ENCODE peak calls at places on chromosomes 3 and 15, in six cellular contexts. One of them, this sample, is unnamed.

GRCh38 chr3:106251160-106251892 is 382.5 kb upstream of the CBLB start:
- DNase-seq in hepatocyte: no peak
- DNase-seq in cardiac muscle cell: no peak
- DNase-seq in heart right ventricle: no peak
- DNase-seq in neural progenitor cell: no peak
- DNase-seq in OCI-LY7: no peak
- DNase-seq in this sample: no peak

GRCh38 chr15:61275451-61275850 is 46.3 kb upstream of the RORA start:
- DNase-seq in hepatocyte: no peak
- DNase-seq in cardiac muscle cell: no peak
- DNase-seq in heart right ventricle: no peak
- DNase-seq in neural progenitor cell: no peak
- DNase-seq in OCI-LY7: no peak
- DNase-seq in this sample: no peak

GRCh38 chr3:9994086-9994844 is 7.6 kb upstream of the EMC3 start:
- DNase-seq in hepatocyte: no peak
- DNase-seq in cardiac muscle cell: no peak
- DNase-seq in heart right ventricle: no peak
- DNase-seq in neural progenitor cell: no peak
- DNase-seq in OCI-LY7: no peak
- DNase-seq in this sample: no peak

GRCh38 chr3:138348107-138348949 is at the start of gene MRAS:
- DNase-seq in hepatocyte: peak
- DNase-seq in cardiac muscle cell: peak
- DNase-seq in heart right ventricle: peak
- DNase-seq in neural progenitor cell: peak
- DNase-seq in OCI-LY7: no peak
- DNase-seq in this sample: peak

GRCh38 chr15:62816342-62817059 is 226.0 kb upstream of the TPM1 start:
- DNase-seq in hepatocyte: no peak
- DNase-seq in cardiac muscle cell: peak
- DNase-seq in heart right ventricle: no peak
- DNase-seq in neural progenitor cell: no peak
- DNase-seq in OCI-LY7: no peak
- DNase-seq in this sample: no peak

GRCh38 chr15:71357357-71357756 is 242.1 kb downstream of the THSD4 start:
- DNase-seq in hepatocyte: no peak
- DNase-seq in cardiac muscle cell: no peak
- DNase-seq in heart right ventricle: peak
- DNase-seq in neural progenitor cell: peak
- DNase-seq in OCI-LY7: no peak
- DNase-seq in this sample: no peak

GRCh38 chr3:65600888-65601287 is 437.8 kb downstream of the MAGI1 start:
- DNase-seq in hepatocyte: no peak
- DNase-seq in cardiac muscle cell: no peak
- DNase-seq in heart right ventricle: no peak
- DNase-seq in neural progenitor cell: no peak
- DNase-seq in OCI-LY7: no peak
- DNase-seq in this sample: no peak

GRCh38 chr3:108603689-108604088 is 14.2 kb downstream of the DZIP3 start:
- DNase-seq in hepatocyte: no peak
- DNase-seq in cardiac muscle cell: no peak
- DNase-seq in heart right ventricle: no peak
- DNase-seq in neural progenitor cell: no peak
- DNase-seq in OCI-LY7: peak
- DNase-seq in this sample: no peak

GRCh38 chr3:41961061-41961749 is 698 bp downstream of the ULK4 start:
- DNase-seq in hepatocyte: peak
- DNase-seq in cardiac muscle cell: peak
- DNase-seq in heart right ventricle: peak
- DNase-seq in neural progenitor cell: peak
- DNase-seq in OCI-LY7: peak
- DNase-seq in this sample: peak

GRCh38 chr3:127488740-127489139 is 101.8 kb downstream of the TPRA1 start:
- DNase-seq in hepatocyte: no peak
- DNase-seq in cardiac muscle cell: no peak
- DNase-seq in heart right ventricle: no peak
- DNase-seq in neural progenitor cell: no peak
- DNase-seq in OCI-LY7: no peak
- DNase-seq in this sample: no peak

GRCh38 chr3:55264933-55265332 is 222.2 kb downstream of the WNT5A start:
- DNase-seq in hepatocyte: no peak
- DNase-seq in cardiac muscle cell: no peak
- DNase-seq in heart right ventricle: no peak
- DNase-seq in neural progenitor cell: no peak
- DNase-seq in OCI-LY7: no peak
- DNase-seq in this sample: no peak

GRCh38 chr3:195093731-195094130 is 177.2 kb downstream of the XXYLT1 start:
- DNase-seq in hepatocyte: no peak
- DNase-seq in cardiac muscle cell: no peak
- DNase-seq in heart right ventricle: peak
- DNase-seq in neural progenitor cell: no peak
- DNase-seq in OCI-LY7: no peak
- DNase-seq in this sample: no peak

GRCh38 chr15:67039349-67040075 is 25.9 kb upstream of the SMAD3 start:
- DNase-seq in hepatocyte: peak
- DNase-seq in cardiac muscle cell: peak
- DNase-seq in heart right ventricle: no peak
- DNase-seq in neural progenitor cell: peak
- DNase-seq in OCI-LY7: no peak
- DNase-seq in this sample: peak

GRCh38 chr3:160956785-160957184 is 148.4 kb downstream of the B3GALNT1 start:
- DNase-seq in hepatocyte: no peak
- DNase-seq in cardiac muscle cell: peak
- DNase-seq in heart right ventricle: no peak
- DNase-seq in neural progenitor cell: no peak
- DNase-seq in OCI-LY7: peak
- DNase-seq in this sample: no peak

GRCh38 chr3:107271787-107272387 is 105.4 kb upstream of the CCDC54 start:
- DNase-seq in hepatocyte: peak
- DNase-seq in cardiac muscle cell: peak
- DNase-seq in heart right ventricle: no peak
- DNase-seq in neural progenitor cell: peak
- DNase-seq in OCI-LY7: peak
- DNase-seq in this sample: no peak

GRCh38 chr15:84633311-84634227 is 20.5 kb downstream of the WDR73 start:
- DNase-seq in hepatocyte: peak
- DNase-seq in cardiac muscle cell: peak
- DNase-seq in heart right ventricle: peak
- DNase-seq in neural progenitor cell: peak
- DNase-seq in OCI-LY7: peak
- DNase-seq in this sample: peak

GRCh38 chr15:47404877-47405276 is 312.4 kb upstream of the SEMA6D start:
- DNase-seq in hepatocyte: no peak
- DNase-seq in cardiac muscle cell: peak
- DNase-seq in heart right ventricle: no peak
- DNase-seq in neural progenitor cell: no peak
- DNase-seq in OCI-LY7: no peak
- DNase-seq in this sample: no peak

GRCh38 chr3:178968996-178969700 is 102.5 kb downstream of the ZMAT3 start:
- DNase-seq in hepatocyte: no peak
- DNase-seq in cardiac muscle cell: no peak
- DNase-seq in heart right ventricle: no peak
- DNase-seq in neural progenitor cell: no peak
- DNase-seq in OCI-LY7: peak
- DNase-seq in this sample: no peak

GRCh38 chr15:83475551-83475950 is 28.4 kb downstream of the SH3GL3 start:
- DNase-seq in hepatocyte: no peak
- DNase-seq in cardiac muscle cell: peak
- DNase-seq in heart right ventricle: no peak
- DNase-seq in neural progenitor cell: no peak
- DNase-seq in OCI-LY7: no peak
- DNase-seq in this sample: no peak

GRCh38 chr3:143120716-143121239 is 1.2 kb downstream of the CHST2 start:
- DNase-seq in hepatocyte: peak
- DNase-seq in cardiac muscle cell: peak
- DNase-seq in heart right ventricle: peak
- DNase-seq in neural progenitor cell: peak
- DNase-seq in OCI-LY7: no peak
- DNase-seq in this sample: peak

GRCh38 chr15:86300371-86301106 is 220.9 kb downstream of the AGBL1 start:
- DNase-seq in hepatocyte: no peak
- DNase-seq in cardiac muscle cell: no peak
- DNase-seq in heart right ventricle: no peak
- DNase-seq in neural progenitor cell: no peak
- DNase-seq in OCI-LY7: no peak
- DNase-seq in this sample: no peak

GRCh38 chr3:192884831-192885356 is 32.8 kb downstream of the MB21D2 start:
- DNase-seq in hepatocyte: no peak
- DNase-seq in cardiac muscle cell: no peak
- DNase-seq in heart right ventricle: no peak
- DNase-seq in neural progenitor cell: no peak
- DNase-seq in OCI-LY7: no peak
- DNase-seq in this sample: no peak

GRCh38 chr3:29447946-29448632 is 167.2 kb downstream of the RBMS3 start:
- DNase-seq in hepatocyte: no peak
- DNase-seq in cardiac muscle cell: no peak
- DNase-seq in heart right ventricle: no peak
- DNase-seq in neural progenitor cell: peak
- DNase-seq in OCI-LY7: no peak
- DNase-seq in this sample: no peak

GRCh38 chr15:63852407-63852806 is 18.7 kb upstream of the HERC1 start:
- DNase-seq in hepatocyte: no peak
- DNase-seq in cardiac muscle cell: no peak
- DNase-seq in heart right ventricle: no peak
- DNase-seq in neural progenitor cell: no peak
- DNase-seq in OCI-LY7: no peak
- DNase-seq in this sample: no peak

GRCh38 chr15:99447497-99448371 is 118.0 kb upstream of the MEF2A start:
- DNase-seq in hepatocyte: no peak
- DNase-seq in cardiac muscle cell: no peak
- DNase-seq in heart right ventricle: no peak
- DNase-seq in neural progenitor cell: no peak
- DNase-seq in OCI-LY7: peak
- DNase-seq in this sample: peak

GRCh38 chr3:78268087-78268486 is 1228.2 kb downstream of the ROBO2 start:
- DNase-seq in hepatocyte: no peak
- DNase-seq in cardiac muscle cell: no peak
- DNase-seq in heart right ventricle: no peak
- DNase-seq in neural progenitor cell: no peak
- DNase-seq in OCI-LY7: no peak
- DNase-seq in this sample: no peak

GRCh38 chr3:73461582-73461981 is 163.2 kb downstream of the PDZRN3 start:
- DNase-seq in hepatocyte: no peak
- DNase-seq in cardiac muscle cell: no peak
- DNase-seq in heart right ventricle: peak
- DNase-seq in neural progenitor cell: no peak
- DNase-seq in OCI-LY7: no peak
- DNase-seq in this sample: no peak

GRCh38 chr3:150242220-150242938 is 165.7 kb upstream of the TSC22D2 start:
- DNase-seq in hepatocyte: no peak
- DNase-seq in cardiac muscle cell: no peak
- DNase-seq in heart right ventricle: no peak
- DNase-seq in neural progenitor cell: no peak
- DNase-seq in OCI-LY7: no peak
- DNase-seq in this sample: peak

GRCh38 chr3:99114565-99115291 is 213.2 kb upstream of the DCBLD2 start:
- DNase-seq in hepatocyte: peak
- DNase-seq in cardiac muscle cell: peak
- DNase-seq in heart right ventricle: no peak
- DNase-seq in neural progenitor cell: peak
- DNase-seq in OCI-LY7: peak
- DNase-seq in this sample: peak

GRCh38 chr3:189990826-189991225 is 129.9 kb downstream of the P3H2 start:
- DNase-seq in hepatocyte: no peak
- DNase-seq in cardiac muscle cell: no peak
- DNase-seq in heart right ventricle: no peak
- DNase-seq in neural progenitor cell: no peak
- DNase-seq in OCI-LY7: no peak
- DNase-seq in this sample: no peak

GRCh38 chr3:189999718-190000117 is 121.0 kb downstream of the P3H2 start:
- DNase-seq in hepatocyte: no peak
- DNase-seq in cardiac muscle cell: no peak
- DNase-seq in heart right ventricle: no peak
- DNase-seq in neural progenitor cell: no peak
- DNase-seq in OCI-LY7: no peak
- DNase-seq in this sample: no peak

GRCh38 chr3:190000861-190001196 is 119.9 kb downstream of the P3H2 start:
- DNase-seq in hepatocyte: no peak
- DNase-seq in cardiac muscle cell: no peak
- DNase-seq in heart right ventricle: no peak
- DNase-seq in neural progenitor cell: no peak
- DNase-seq in OCI-LY7: no peak
- DNase-seq in this sample: no peak

GRCh38 chr3:190000187-190000860 is 120.4 kb downstream of the P3H2 start:
- DNase-seq in hepatocyte: no peak
- DNase-seq in cardiac muscle cell: no peak
- DNase-seq in heart right ventricle: no peak
- DNase-seq in neural progenitor cell: no peak
- DNase-seq in OCI-LY7: no peak
- DNase-seq in this sample: no peak

GRCh38 chr3:189995129-189995528 is 125.6 kb downstream of the P3H2 start:
- DNase-seq in hepatocyte: no peak
- DNase-seq in cardiac muscle cell: no peak
- DNase-seq in heart right ventricle: no peak
- DNase-seq in neural progenitor cell: peak
- DNase-seq in OCI-LY7: no peak
- DNase-seq in this sample: no peak
- TF ChIP-seq CTCF in hepatocyte: no peak
- TF ChIP-seq CTCF in cardiac muscle cell: no peak
- TF ChIP-seq CTCF in heart right ventricle: no peak
- TF ChIP-seq CTCF in neural progenitor cell: no peak
- TF ChIP-seq CTCF in OCI-LY7: no peak
- TF ChIP-seq CTCF in this sample: no peak

GRCh38 chr3:48128779-48129178 is 59.4 kb downstream of the CDC25A start:
- DNase-seq in hepatocyte: no peak
- DNase-seq in cardiac muscle cell: no peak
- DNase-seq in heart right ventricle: no peak
- DNase-seq in neural progenitor cell: no peak
- DNase-seq in OCI-LY7: no peak
- DNase-seq in this sample: no peak
- TF ChIP-seq CTCF in hepatocyte: no peak
- TF ChIP-seq CTCF in cardiac muscle cell: no peak
- TF ChIP-seq CTCF in heart right ventricle: no peak
- TF ChIP-seq CTCF in neural progenitor cell: no peak
- TF ChIP-seq CTCF in OCI-LY7: no peak
- TF ChIP-seq CTCF in this sample: no peak

DNA sequence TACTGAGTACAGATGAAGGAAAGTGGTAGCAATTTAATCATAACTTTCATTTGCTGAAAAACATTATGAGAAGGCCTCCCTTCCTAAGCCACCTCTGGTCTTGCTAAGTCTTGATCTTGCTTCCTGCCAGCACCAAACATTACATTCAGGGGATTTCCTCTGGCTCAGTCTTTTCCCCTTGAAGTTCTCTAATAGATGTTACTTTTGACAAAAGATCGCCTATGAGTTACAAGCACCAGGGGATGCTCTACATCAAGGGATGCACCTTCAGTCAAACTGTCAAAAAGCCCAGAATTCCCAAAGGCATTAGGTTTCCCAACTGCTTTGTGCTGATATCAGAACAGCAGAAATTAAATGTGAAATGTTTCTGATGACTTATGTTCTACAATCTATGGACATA is 47.3 kb downstream of the AQP9 start:
- DNase-seq in hepatocyte: no peak
- DNase-seq in cardiac muscle cell: no peak
- DNase-seq in heart right ventricle: no peak
- DNase-seq in neural progenitor cell: no peak
- DNase-seq in OCI-LY7: no peak
- DNase-seq in this sample: no peak
- TF ChIP-seq CTCF in hepatocyte: no peak
- TF ChIP-seq CTCF in cardiac muscle cell: peak
- TF ChIP-seq CTCF in heart right ventricle: no peak
- TF ChIP-seq CTCF in neural progenitor cell: peak
- TF ChIP-seq CTCF in OCI-LY7: no peak
- TF ChIP-seq CTCF in this sample: no peak

GRCh38 chr15:73972984-73973682 is 19.0 kb downstream of the STOML1 start:
- DNase-seq in hepatocyte: peak
- DNase-seq in cardiac muscle cell: peak
- DNase-seq in heart right ventricle: peak
- DNase-seq in neural progenitor cell: peak
- DNase-seq in OCI-LY7: peak
- DNase-seq in this sample: peak
- TF ChIP-seq CTCF in hepatocyte: peak
- TF ChIP-seq CTCF in cardiac muscle cell: peak
- TF ChIP-seq CTCF in heart right ventricle: peak
- TF ChIP-seq CTCF in neural progenitor cell: peak
- TF ChIP-seq CTCF in OCI-LY7: peak
- TF ChIP-seq CTCF in this sample: peak

This sample was measured in nephron progenitor cell.